ENCODE peak calls at places on chromosome 20, in four cellular contexts. T, S, P and Q are unnamed samples.
A peak's percentile ranks its signal among the peaks of the same experiment; 100 is the strongest.

GRCh38 chr20:61832181-61832580 is 233.5 kb downstream of the TAF4 start:
- DNase-seq in P (no peak), T (no peak), S (no peak), Q (no peak)

GRCh38 chr20:5480824-5481600 is 164.3 kb upstream of the PROKR2 start:
- DNase-seq in P (no peak), T (no peak), S (no peak), Q (no peak)

GRCh38 chr20:54293526-54293925 is 85.6 kb downstream of the PFDN4 start:
- DNase-seq in T (no peak), S (peak; percentile 68), P (no peak), Q (no peak)

GRCh38 chr20:50794846-50795634 is at the start of gene BCAS4:
- DNase-seq in T (peak; percentile 92), S (peak; percentile 45), P (peak; percentile 86), Q (peak; percentile 80)

GRCh38 chr20:19887566-19888268 is 129.4 kb upstream of the NAA20 start:
- DNase-seq in T (no peak), P (no peak), S (peak; percentile 62), Q (no peak)

GRCh38 chr20:43715044-43715443 is 11.8 kb downstream of the GTSF1L start:
- DNase-seq in T (no peak), S (no peak), P (no peak), Q (no peak)

GRCh38 chr20:31670371-31671228 is 32.9 kb downstream of the COX4I2 start:
- DNase-seq in S (no peak), P (no peak), T (peak; percentile 72), Q (no peak)

GRCh38 chr20:32982617-32983458 is 21.4 kb downstream of the SUN5 start:
- DNase-seq in T (no peak), S (no peak), P (no peak), Q (no peak)

GRCh38 chr20:24316731-24317130 is 152.7 kb upstream of the SYNDIG1 start:
- DNase-seq in S (no peak), T (no peak), P (no peak), Q (no peak)

GRCh38 chr20:22688485-22688884 is 104.1 kb upstream of the FOXA2 start:
- DNase-seq in S (no peak), T (no peak), P (no peak), Q (no peak)

GRCh38 chr20:16749573-16749972 is 1.4 kb downstream of the OTOR start:
- DNase-seq in P (peak; percentile 21), S (no peak), T (no peak), Q (no peak)

GRCh38 chr20:61744691-61745396 is 320.8 kb downstream of the TAF4 start:
- DNase-seq in T (no peak), P (no peak), S (peak; percentile 74), Q (peak; percentile 42)

GRCh38 chr20:561437-562231 is 18.0 kb upstream of the CSNK2A1 start:
- DNase-seq in S (peak; percentile 32), P (peak; percentile 70), T (no peak), Q (no peak)

GRCh38 chr20:32535953-32536823 is 48.9 kb downstream of the NOL4L start:
- DNase-seq in P (peak; percentile 80), S (no peak), T (peak; percentile 90), Q (peak; percentile 55)

GRCh38 chr20:16475225-16475624 is 98.0 kb downstream of the KIF16B start:
- DNase-seq in T (no peak), P (no peak), S (peak; percentile 45), Q (no peak)